ENCODE peak calls at places on chromosomes 6 and 20, in four cellular contexts. V is cardiac muscle cell, N is OCI-LY7, P is adrenal gland. M is an unnamed sample.

GRCh38 chr6:37323568-37323967 is 30.2 kb upstream of the RNF8 start:
- DNase-seq in N (no peak), P (no peak), V (no peak), M (no peak)

GRCh38 chr6:159998543-159998942 is 29.7 kb downstream of the IGF2R start:
- DNase-seq in N (no peak), V (no peak), P (no peak), M (no peak)

GRCh38 chr6:148969679-148970078 is 222.8 kb downstream of the UST start:
- DNase-seq in V (no peak), N (no peak), P (no peak), M (no peak)

GRCh38 chr6:156848533-156848932 is 71.4 kb downstream of the ARID1B start:
- DNase-seq in N (no peak), V (peak; percentile 93), P (no peak), M (no peak)

GRCh38 chr20:9409981-9410380 is 104.4 kb upstream of the LAMP5 start:
- DNase-seq in P (no peak), N (no peak), V (no peak), M (no peak)

GRCh38 chr6:32340242-32340641 is 31.5 kb downstream of the TSBP1 start:
- DNase-seq in N (no peak), P (no peak), V (no peak), M (no peak)

GRCh38 chr6:147311218-147311617 is 107.0 kb downstream of the STXBP5 start:
- DNase-seq in V (no peak), P (no peak), N (no peak), M (no peak)

GRCh38 chr6:95280690-95281273 is 296.6 kb upstream of the MANEA start:
- DNase-seq in V (peak; percentile 80), N (peak; percentile 10), P (no peak), M (no peak)

GRCh38 chr20:12293900-12294299 is 376.2 kb downstream of the BTBD3 start:
- DNase-seq in V (no peak), P (no peak), N (no peak), M (no peak)

GRCh38 chr6:116248577-116248976 is 5.3 kb downstream of the TSPYL4 start:
- DNase-seq in N (no peak), P (no peak), V (no peak), M (no peak)

GRCh38 chr6:126944512-126944911 is 174.0 kb upstream of the RSPO3 start:
- DNase-seq in P (no peak), N (no peak), V (no peak), M (no peak)

GRCh38 chr6:4347877-4348276 is 212.5 kb upstream of the ECI2 start:
- DNase-seq in P (no peak), N (no peak), V (no peak), M (no peak)

GRCh38 chr20:6700563-6701328 is 66.7 kb upstream of the BMP2 start:
- DNase-seq in N (no peak), V (no peak), P (peak; percentile 37), M (no peak)

GRCh38 chr6:68226460-68226859 is 408.6 kb upstream of the ADGRB3 start:
- DNase-seq in V (peak; percentile 23), P (no peak), N (peak; percentile 7), M (no peak)

GRCh38 chr6:24743265-24743943 is 24.4 kb upstream of the C6orf62 start:
- DNase-seq in P (peak; percentile 33), N (no peak), V (no peak), M (no peak)

GRCh38 chr6:121756643-121757042 is 321.2 kb downstream of the GJA1 start:
- DNase-seq in V (no peak), N (no peak), P (no peak), M (no peak)

GRCh38 chr6:10163159-10163962 is 251.5 kb downstream of the TFAP2A start:
- DNase-seq in N (no peak), V (no peak), P (no peak), M (no peak)

GRCh38 chr6:153092082-153093013 is 38.7 kb downstream of the RGS17 start:
- DNase-seq in P (no peak), N (no peak), V (no peak), M (no peak)

GRCh38 chr6:6583836-6584235 is 4.7 kb upstream of the LY86 start:
- DNase-seq in N (peak; percentile 88), V (no peak), P (no peak), M (no peak)
- H3K4me1 ChIP-seq in N (peaks cover 46% of the 10 kb centered on the region), V (no peaks in the 10 kb centered on the region), P (no peaks in the 10 kb centered on the region), M (no peaks in the 10 kb centered on the region)

DNA sequence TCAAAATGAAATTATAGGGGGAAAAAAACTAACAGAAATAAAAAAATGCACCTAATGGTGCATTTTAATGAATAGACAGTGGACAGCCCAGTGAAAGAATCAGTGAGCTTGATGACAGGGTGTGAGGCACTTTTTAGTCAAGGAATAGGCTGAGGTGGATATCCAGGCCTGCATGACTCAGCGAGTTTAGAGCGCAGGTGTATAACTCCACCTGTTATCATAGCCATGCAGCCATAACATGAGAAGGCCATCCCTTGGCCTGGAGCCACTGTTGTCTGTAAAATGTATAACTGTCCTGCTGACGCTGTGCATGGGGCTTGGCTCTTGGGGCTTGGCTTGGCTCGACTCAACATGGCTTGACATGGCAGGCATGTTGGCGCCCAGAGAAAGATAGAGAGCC is 331.5 kb upstream of the NOX3 start:
- DNase-seq in P (no peak), N (peak; percentile 48), V (no peak), M (no peak)
- H3K4me3 ChIP-seq in P (no peak overlapping the region), N (no peak overlapping the region), V (no peak overlapping the region), M (no peak overlapping the region)

GRCh38 chr20:57410398-57411323 is 19.5 kb downstream of the RBM38 start:
- DNase-seq in N (no peak), P (no peak), V (no peak), M (no peak)

GRCh38 chr20:57413990-57414389 is 22.8 kb downstream of the RBM38 start:
- DNase-seq in V (no peak), N (no peak), P (no peak), M (no peak)

GRCh38 chr20:57409672-57410397 is 18.6 kb downstream of the RBM38 start:
- DNase-seq in N (no peak), V (peak; percentile 92), P (peak; percentile 13), M (no peak)

GRCh38 chr20:57412347-57413029 is 21.3 kb downstream of the RBM38 start:
- DNase-seq in V (no peak), N (no peak), P (no peak), M (no peak)

GRCh38 chr20:57411406-57412283 is 20.4 kb downstream of the RBM38 start:
- DNase-seq in P (no peak), V (no peak), N (no peak), M (no peak)
- H3K4me1 ChIP-seq in P (peaks cover 5% of the 10 kb centered on the region), V (peaks cover 74% of the 10 kb centered on the region), N (no peaks in the 10 kb centered on the region), M (no peaks in the 10 kb centered on the region)

GRCh38 chr20:45419188-45420091 is 3.5 kb downstream of the PIGT start:
- DNase-seq in V (no peak), P (peak; percentile 71), N (peak; percentile 90), M (no peak)

GRCh38 chr20:45415822-45416637 is at the start of gene PIGT:
- DNase-seq in N (peak; percentile 91), V (peak; percentile 93), P (peak; percentile 78), M (peak; percentile 87)

GRCh38 chr20:45420125-45420524 is 4.2 kb downstream of the PIGT start:
- DNase-seq in N (no peak), V (no peak), P (no peak), M (no peak)

GRCh38 chr20:45413479-45413878 is 2.5 kb upstream of the PIGT start:
- DNase-seq in V (no peak), P (no peak), N (no peak), M (no peak)

GRCh38 chr20:45416917-45417316 is 976 bp downstream of the PIGT start:
- DNase-seq in V (no peak), N (peak; percentile 52), P (no peak), M (no peak)
- H3K4me3 ChIP-seq in V (peak overlapping the region; percentile 78), N (peak overlapping the region; percentile 98), P (no peak overlapping the region), M (peak overlapping the region; percentile 83)

GRCh38 chr20:49990310-49990720 is 7.5 kb downstream of the SNAI1 start:
- DNase-seq in P (no peak), V (no peak), N (no peak), M (no peak)
- H3K4me1 ChIP-seq in P (no peaks in the 10 kb centered on the region), V (peaks cover 16% of the 10 kb centered on the region), N (peaks cover 15% of the 10 kb centered on the region), M (no peaks in the 10 kb centered on the region)

DNA sequence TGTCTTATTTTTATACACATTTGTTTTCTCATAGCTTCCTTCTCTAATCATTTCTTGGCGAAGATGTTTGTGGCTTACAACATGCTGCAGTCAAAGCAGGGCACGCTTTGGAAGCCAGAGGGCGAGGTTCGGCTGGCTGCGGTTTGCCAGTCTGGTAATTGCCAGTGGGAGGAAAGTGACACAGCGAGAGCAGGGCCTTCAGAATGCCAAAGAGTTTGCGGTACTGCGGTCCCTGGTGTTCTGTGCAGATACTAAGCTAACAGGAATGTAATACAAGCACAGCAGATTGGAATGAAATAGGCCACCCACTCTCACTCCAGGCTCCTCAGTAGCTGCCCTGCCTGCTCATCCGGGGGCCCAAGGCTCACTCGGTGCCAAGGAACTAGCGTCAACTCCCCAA is 58.7 kb upstream of the TGM3 start:
- DNase-seq in N (no peak), V (peak; percentile 3), P (no peak), M (no peak)
- H3K4me3 ChIP-seq in N (no peak overlapping the region), V (no peak overlapping the region), P (no peak overlapping the region), M (no peak overlapping the region)

GRCh38 chr6:129645371-129646139 is 64.4 kb downstream of the ARHGAP18 start:
- DNase-seq in P (no peak), V (no peak), N (no peak), M (no peak)
- H3K4me1 ChIP-seq in P (peaks cover 47% of the 10 kb centered on the region), V (peaks cover 4% of the 10 kb centered on the region), N (no peaks in the 10 kb centered on the region), M (no peaks in the 10 kb centered on the region)

GRCh38 chr6:108164815-108165706 is 761 bp upstream of the NR2E1 start:
- DNase-seq in V (no peak), P (no peak), N (no peak), M (no peak)

GRCh38 chr6:108163267-108163643 is 2.6 kb upstream of the NR2E1 start:
- DNase-seq in N (peak; percentile 5), V (no peak), P (no peak), M (no peak)

GRCh38 chr6:108163644-108164536 is 1.9 kb upstream of the NR2E1 start:
- DNase-seq in N (no peak), P (no peak), V (no peak), M (no peak)

GRCh38 chr6:108165714-108166663 is at the start of gene NR2E1:
- DNase-seq in P (no peak), N (no peak), V (no peak), M (no peak)

GRCh38 chr6:108164537-108164814 is 1.3 kb upstream of the NR2E1 start:
- DNase-seq in P (no peak), V (no peak), N (no peak), M (no peak)
- H3K4me3 ChIP-seq in P (no peak overlapping the region), V (no peak overlapping the region), N (no peak overlapping the region), M (no peak overlapping the region)

GRCh38 chr20:10634683-10635411 is 39.0 kb downstream of the JAG1 start:
- DNase-seq in N (no peak), P (no peak), V (no peak), M (no peak)

GRCh38 chr20:10632681-10633509 is 40.9 kb downstream of the JAG1 start:
- DNase-seq in P (no peak), V (no peak), N (no peak), M (no peak)

GRCh38 chr20:10635476-10636208 is 38.2 kb downstream of the JAG1 start:
- DNase-seq in N (no peak), P (no peak), V (no peak), M (no peak)

GRCh38 chr20:10633708-10634107 is 40.1 kb downstream of the JAG1 start:
- DNase-seq in V (no peak), P (no peak), N (no peak), M (no peak)

GRCh38 chr20:10634190-10634589 is 39.6 kb downstream of the JAG1 start:
- DNase-seq in V (no peak), N (peak; percentile 5), P (no peak), M (no peak)
- H3K4me1 ChIP-seq in V (peaks cover 11% of the 10 kb centered on the region), N (no peaks in the 10 kb centered on the region), P (no peaks in the 10 kb centered on the region), M (no peaks in the 10 kb centered on the region)

M was measured in effector memory CD4-positive, alpha-beta T cell.